ENCODE peak calls at places on chromosome 10, in nine cellular contexts. O is breast epithelium, Z is endothelial cell, T is GM13977, Q is foreskin fibroblast, X is body of pancreas, U is BE2C, R is astrocyte of the spinal cord, W is A549. B is an unnamed sample.

GRCh38 chr10:18713077-18713476 is 53.8 kb downstream of the ARL5B start:
- DNase-seq in W (peak; percentile 33), Q (peak; percentile 33), O (peak; percentile 22), X (no peak), U (no peak), R (peak; percentile 88), T (no peak), Z (no peak), B (no peak)

GRCh38 chr10:119283818-119284217 is 76.4 kb downstream of the GRK5 start:
- DNase-seq in W (no peak), O (peak; percentile 64), T (no peak), X (no peak), Z (no peak), U (no peak), R (no peak), Q (no peak), B (no peak)

GRCh38 chr10:100506596-100507356 is 12.9 kb downstream of the SEC31B start:
- DNase-seq in X (no peak), Z (no peak), T (no peak), W (peak; percentile 35), U (no peak), Q (peak; percentile 73), O (no peak), R (peak; percentile 45), B (no peak)

GRCh38 chr10:35442006-35442405 is 105.7 kb downstream of the CCNY start:
- DNase-seq in O (no peak), W (no peak), T (no peak), U (no peak), X (no peak), R (no peak), Z (no peak), Q (peak; percentile 65), B (no peak)

GRCh38 chr10:99530108-99531025 is 2.4 kb upstream of the NKX2-3 start:
- DNase-seq in Z (peak; percentile 46), Q (no peak), O (no peak), T (peak; percentile 39), U (no peak), X (no peak), R (no peak), W (no peak), B (no peak)

GRCh38 chr10:113856563-113856962 is 2.1 kb downstream of the NHLRC2 start:
- DNase-seq in Z (no peak), O (no peak), W (no peak), X (no peak), Q (no peak), R (peak; percentile 8), U (no peak), T (no peak), B (no peak)

GRCh38 chr10:74177140-74177677 is 26.2 kb downstream of the ADK start:
- DNase-seq in X (peak; percentile 63), W (no peak), Z (no peak), U (no peak), T (peak; percentile 40), Q (no peak), O (peak; percentile 52), R (no peak), B (no peak)

GRCh38 chr10:234708-235406 is 99.6 kb downstream of the ZMYND11 start:
- DNase-seq in Z (no peak), U (peak; percentile 25), O (no peak), R (no peak), T (no peak), W (no peak), Q (no peak), X (no peak), B (peak; percentile 43)

GRCh38 chr10:100143756-100144155 is 42.1 kb downstream of the ERLIN1 start:
- DNase-seq in R (no peak), Q (no peak), Z (no peak), T (no peak), W (no peak), O (no peak), U (no peak), X (no peak), B (no peak)

GRCh38 chr10:5376450-5376849 is 11.7 kb downstream of the UCN3 start:
- DNase-seq in R (no peak), Q (no peak), W (no peak), T (no peak), U (no peak), Z (no peak), X (no peak), O (no peak), B (no peak)

GRCh38 chr10:130748409-130749057 is 563.0 kb downstream of the TCERG1L start:
- DNase-seq in O (no peak), R (no peak), T (no peak), Q (no peak), Z (no peak), U (no peak), W (no peak), X (no peak), B (no peak)

GRCh38 chr10:59456199-59456598 is 93.8 kb upstream of the FAM13C start:
- DNase-seq in O (no peak), Q (no peak), Z (no peak), T (no peak), U (no peak), R (no peak), X (no peak), W (no peak), B (no peak)

GRCh38 chr10:15254808-15255655 is 86.5 kb upstream of the NMT2 start:
- DNase-seq in Z (peak; percentile 15), T (peak; percentile 48), X (peak; percentile 69), O (no peak), U (no peak), Q (no peak), R (no peak), W (no peak), B (no peak)

GRCh38 chr10:47277352-47278151 is 22.4 kb upstream of the GDF10 start:
- DNase-seq in O (no peak), T (no peak), X (no peak), Q (no peak), W (no peak), Z (no peak), U (no peak), R (no peak), B (no peak)

GRCh38 chr10:60466267-60467201 is 76.9 kb upstream of the ANK3 start:
- DNase-seq in W (no peak), U (no peak), Z (no peak), R (no peak), Q (no peak), O (no peak), X (no peak), T (no peak), B (no peak)
- TF ChIP-seq CTCF in W (no peak), U (no peak), Z (no peak), R (no peak), Q (no peak), O (no peak), X (no peak), T (no peak), B (no peak)

DNA sequence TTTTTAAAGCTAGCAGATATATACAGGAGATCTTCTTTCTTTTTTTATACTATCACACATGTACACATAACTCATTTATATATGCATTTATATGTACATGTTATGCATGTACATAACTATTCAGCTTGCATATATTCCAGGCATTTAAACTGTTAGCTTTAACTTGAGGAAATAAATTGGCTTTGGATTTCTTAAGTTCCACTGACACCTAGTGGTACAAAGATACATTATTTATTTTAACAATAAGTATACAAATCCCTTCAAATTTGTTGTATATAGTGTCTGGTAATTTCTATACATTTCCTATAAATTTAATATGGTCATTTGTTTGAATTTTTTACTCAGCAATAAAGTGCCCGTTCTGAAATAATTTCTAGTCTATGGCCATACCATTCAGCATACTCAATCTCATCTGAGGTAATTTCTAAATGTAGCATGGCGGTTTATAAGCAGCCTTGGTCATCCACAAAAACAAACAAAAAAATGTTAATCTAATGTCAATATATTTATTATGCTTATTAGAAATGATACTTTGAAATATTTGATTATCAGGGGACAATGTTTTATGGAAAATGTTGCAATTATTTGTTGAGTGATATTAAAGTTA is 11.6 kb downstream of the ZDHHC6 start:
- DNase-seq in Z (no peak), Q (no peak), W (peak; percentile 20), T (no peak), R (peak; percentile 56), O (no peak), X (no peak), U (no peak), B (peak; percentile 42)
- TF ChIP-seq CTCF in Z (peak; percentile 73), Q (peak; percentile 8), W (peak; percentile 56), T (peak; percentile 36), R (peak; percentile 32), O (peak; percentile 45), X (no peak), U (peak; percentile 9), B (peak; percentile 48)

GRCh38 chr10:103706047-103706446 is 149.3 kb downstream of the SH3PXD2A start:
- DNase-seq in U (no peak), Q (no peak), T (no peak), W (no peak), Z (no peak), O (no peak), X (no peak), R (no peak), B (no peak)
- TF ChIP-seq CTCF in U (peak; percentile 22), Q (no peak), T (peak; percentile 6), W (no peak), Z (no peak), O (no peak), X (no peak), R (no peak), B (no peak)

GRCh38 chr10:6469661-6470060 is 110.4 kb downstream of the PRKCQ start:
- DNase-seq in W (no peak), X (no peak), U (no peak), R (no peak), Q (no peak), O (no peak), Z (no peak), T (no peak), B (no peak)

GRCh38 chr10:6465854-6466524 is 114.1 kb downstream of the PRKCQ start:
- DNase-seq in O (no peak), R (no peak), X (no peak), Q (no peak), W (no peak), T (no peak), U (no peak), Z (no peak), B (no peak)

GRCh38 chr10:6473430-6473829 is 106.6 kb downstream of the PRKCQ start:
- DNase-seq in Z (peak; percentile 7), W (no peak), X (no peak), R (no peak), T (peak; percentile 57), O (no peak), U (no peak), Q (no peak), B (no peak)

GRCh38 chr10:6473901-6474370 is 106.1 kb downstream of the PRKCQ start:
- DNase-seq in U (no peak), T (peak; percentile 61), Z (no peak), O (no peak), W (no peak), R (peak; percentile 5), Q (no peak), X (no peak), B (no peak)

DNA sequence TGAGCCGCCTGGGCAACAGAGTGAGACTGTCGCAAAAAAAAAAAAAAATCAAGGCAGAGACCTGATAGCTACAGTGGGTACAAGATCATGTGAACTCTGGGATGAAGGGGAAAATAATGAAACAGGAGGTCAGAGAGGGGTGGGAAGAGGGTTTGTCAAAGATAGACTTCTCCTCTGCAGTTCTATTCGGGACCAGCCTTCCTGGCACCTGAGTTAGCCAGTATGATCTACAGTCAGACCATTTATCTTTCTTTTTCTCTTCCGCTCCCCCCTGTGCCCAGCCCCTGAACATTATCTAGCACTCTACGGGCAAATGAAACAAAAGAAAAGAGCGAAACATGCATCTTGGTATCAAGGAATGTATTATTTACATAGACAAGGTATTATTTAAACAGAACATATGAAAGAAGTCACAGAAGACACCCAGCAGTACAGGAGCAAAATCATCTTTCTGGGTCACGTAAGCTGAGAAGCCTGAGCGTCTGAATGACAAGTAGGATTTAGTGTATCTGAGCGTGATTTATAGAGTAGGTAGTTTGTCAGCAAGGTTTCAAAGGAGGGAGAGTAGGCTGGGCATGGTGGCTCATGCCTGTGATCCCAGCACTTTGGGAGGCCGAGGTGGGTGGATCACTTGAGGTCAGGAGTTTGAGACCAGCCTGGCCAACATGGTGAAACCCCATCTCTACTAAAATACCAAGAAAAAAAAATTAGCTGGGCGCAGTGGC is 109.0 kb downstream of the PRKCQ start:
- DNase-seq in U (no peak), W (no peak), R (no peak), O (no peak), Z (no peak), Q (no peak), T (no peak), X (no peak), B (no peak)
- TF ChIP-seq CTCF in U (no peak), W (no peak), R (no peak), O (no peak), Z (no peak), Q (no peak), T (no peak), X (no peak), B (no peak)